ENCODE peak calls at places on chromosome 17, in eight cellular contexts. One of them, this sample, is unnamed.

GRCh38 chr17:75625813-75626486 is 7.3 kb upstream of the SMIM5 start:
- DNase-seq in OCI-LY7: peak; percentile 73
- DNase-seq in MM.1S: peak; percentile 33
- DNase-seq in GM23248: peak; percentile 44
- DNase-seq in hepatocyte: peak; percentile 70
- DNase-seq in GM23338: peak; percentile 91
- DNase-seq in HCT116: no peak
- DNase-seq in SK-N-SH: peak; percentile 92
- DNase-seq in this sample: peak; percentile 49

GRCh38 chr17:41870097-41870496 is 4.9 kb upstream of the KLHL11 start:
- DNase-seq in SK-N-SH: no peak
- DNase-seq in GM23248: no peak
- DNase-seq in GM23338: no peak
- DNase-seq in HCT116: no peak
- DNase-seq in OCI-LY7: no peak
- DNase-seq in MM.1S: no peak
- DNase-seq in hepatocyte: no peak
- DNase-seq in this sample: no peak

GRCh38 chr17:82388223-82388921 is 16.8 kb downstream of the UTS2R start:
- DNase-seq in hepatocyte: peak; percentile 2
- DNase-seq in GM23248: peak; percentile 23
- DNase-seq in HCT116: no peak
- DNase-seq in MM.1S: no peak
- DNase-seq in SK-N-SH: peak; percentile 63
- DNase-seq in OCI-LY7: no peak
- DNase-seq in GM23338: no peak
- DNase-seq in this sample: peak; percentile 63

GRCh38 chr17:36808181-36808661 is 129.1 kb upstream of the LHX1 start:
- DNase-seq in GM23248: peak; percentile 30
- DNase-seq in SK-N-SH: peak; percentile 91
- DNase-seq in OCI-LY7: no peak
- DNase-seq in GM23338: peak; percentile 78
- DNase-seq in hepatocyte: peak; percentile 23
- DNase-seq in MM.1S: no peak
- DNase-seq in HCT116: no peak
- DNase-seq in this sample: no peak

GRCh38 chr17:39684369-39685043 is 3.4 kb downstream of the PGAP3 start:
- DNase-seq in GM23338: no peak
- DNase-seq in GM23248: no peak
- DNase-seq in MM.1S: no peak
- DNase-seq in SK-N-SH: no peak
- DNase-seq in hepatocyte: no peak
- DNase-seq in HCT116: no peak
- DNase-seq in OCI-LY7: no peak
- DNase-seq in this sample: no peak

GRCh38 chr17:21095735-21096134 is 31.0 kb upstream of the DHRS7B start:
- DNase-seq in HCT116: no peak
- DNase-seq in SK-N-SH: no peak
- DNase-seq in hepatocyte: no peak
- DNase-seq in GM23338: peak; percentile 34
- DNase-seq in GM23248: no peak
- DNase-seq in OCI-LY7: peak; percentile 42
- DNase-seq in MM.1S: no peak
- DNase-seq in this sample: no peak

GRCh38 chr17:27355419-27355818 is 61.5 kb downstream of the WSB1 start:
- DNase-seq in GM23248: no peak
- DNase-seq in GM23338: no peak
- DNase-seq in MM.1S: no peak
- DNase-seq in HCT116: no peak
- DNase-seq in SK-N-SH: no peak
- DNase-seq in OCI-LY7: no peak
- DNase-seq in hepatocyte: no peak
- DNase-seq in this sample: no peak

GRCh38 chr17:80361495-80362220 is 53.3 kb upstream of the ENDOV start:
- DNase-seq in GM23338: peak; percentile 79
- DNase-seq in hepatocyte: no peak
- DNase-seq in HCT116: no peak
- DNase-seq in GM23248: peak; percentile 27
- DNase-seq in SK-N-SH: peak; percentile 71
- DNase-seq in MM.1S: no peak
- DNase-seq in OCI-LY7: peak; percentile 27
- DNase-seq in this sample: peak; percentile 22

GRCh38 chr17:63442549-63443035 is 3.5 kb downstream of the CYB561 start:
- DNase-seq in OCI-LY7: peak; percentile 45
- DNase-seq in hepatocyte: no peak
- DNase-seq in GM23338: no peak
- DNase-seq in MM.1S: no peak
- DNase-seq in HCT116: no peak
- DNase-seq in GM23248: no peak
- DNase-seq in SK-N-SH: peak; percentile 92
- DNase-seq in this sample: peak; percentile 21

GRCh38 chr17:18006495-18007239 is 32.3 kb downstream of the ATPAF2 start:
- DNase-seq in MM.1S: no peak
- DNase-seq in OCI-LY7: no peak
- DNase-seq in SK-N-SH: no peak
- DNase-seq in HCT116: no peak
- DNase-seq in hepatocyte: no peak
- DNase-seq in GM23338: peak; percentile 40
- DNase-seq in GM23248: no peak
- DNase-seq in this sample: no peak

GRCh38 chr17:57762375-57762916 is 17.3 kb upstream of the CCDC182 start:
- DNase-seq in GM23248: no peak
- DNase-seq in GM23338: peak; percentile 43
- DNase-seq in OCI-LY7: no peak
- DNase-seq in hepatocyte: no peak
- DNase-seq in MM.1S: no peak
- DNase-seq in HCT116: no peak
- DNase-seq in SK-N-SH: peak; percentile 73
- DNase-seq in this sample: no peak

GRCh38 chr17:53150101-53150698 is 672.5 kb upstream of the KIF2B start:
- DNase-seq in HCT116: no peak
- DNase-seq in GM23248: no peak
- DNase-seq in hepatocyte: peak; percentile 43
- DNase-seq in SK-N-SH: peak; percentile 23
- DNase-seq in GM23338: peak; percentile 67
- DNase-seq in OCI-LY7: peak; percentile 1
- DNase-seq in MM.1S: peak; percentile 78
- DNase-seq in this sample: peak; percentile 19

GRCh38 chr17:29597361-29598172 is 4.6 kb downstream of the ANKRD13B start:
- DNase-seq in GM23338: peak; percentile 70
- DNase-seq in GM23248: no peak
- DNase-seq in OCI-LY7: no peak
- DNase-seq in MM.1S: no peak
- DNase-seq in hepatocyte: no peak
- DNase-seq in SK-N-SH: no peak
- DNase-seq in HCT116: no peak
- DNase-seq in this sample: no peak

GRCh38 chr17:39174907-39175694 is 9.1 kb upstream of the ARL5C start:
- DNase-seq in hepatocyte: peak; percentile 85
- DNase-seq in HCT116: peak; percentile 26
- DNase-seq in GM23248: peak; percentile 79
- DNase-seq in SK-N-SH: peak; percentile 93
- DNase-seq in GM23338: peak; percentile 97
- DNase-seq in MM.1S: peak; percentile 36
- DNase-seq in OCI-LY7: peak; percentile 91
- DNase-seq in this sample: peak; percentile 43

GRCh38 chr17:55264640-55265298 is at the start of gene HLF:
- DNase-seq in MM.1S: peak; percentile 91
- DNase-seq in GM23338: peak; percentile 88
- DNase-seq in HCT116: peak; percentile 58
- DNase-seq in GM23248: peak; percentile 86
- DNase-seq in SK-N-SH: peak; percentile 100
- DNase-seq in OCI-LY7: peak; percentile 73
- DNase-seq in hepatocyte: peak; percentile 91
- DNase-seq in this sample: peak; percentile 70

GRCh38 chr17:31579265-31579664 is 187.8 kb downstream of the RAB11FIP4 start:
- DNase-seq in HCT116: no peak
- DNase-seq in SK-N-SH: peak; percentile 77
- DNase-seq in GM23248: peak; percentile 67
- DNase-seq in MM.1S: no peak
- DNase-seq in GM23338: no peak
- DNase-seq in OCI-LY7: no peak
- DNase-seq in hepatocyte: no peak
- DNase-seq in this sample: peak; percentile 87

GRCh38 chr17:57213180-57213825 is 43.0 kb upstream of the MSI2 start:
- DNase-seq in OCI-LY7: no peak
- DNase-seq in MM.1S: no peak
- DNase-seq in HCT116: no peak
- DNase-seq in hepatocyte: no peak
- DNase-seq in GM23248: no peak
- DNase-seq in GM23338: no peak
- DNase-seq in SK-N-SH: no peak
- DNase-seq in this sample: no peak

GRCh38 chr17:57889892-57890856 is 40.3 kb upstream of the MRPS23 start:
- DNase-seq in GM23338: no peak
- DNase-seq in hepatocyte: no peak
- DNase-seq in SK-N-SH: peak; percentile 66
- DNase-seq in OCI-LY7: no peak
- DNase-seq in HCT116: peak; percentile 67
- DNase-seq in GM23248: peak; percentile 97
- DNase-seq in MM.1S: no peak
- DNase-seq in this sample: peak; percentile 98

DNA sequence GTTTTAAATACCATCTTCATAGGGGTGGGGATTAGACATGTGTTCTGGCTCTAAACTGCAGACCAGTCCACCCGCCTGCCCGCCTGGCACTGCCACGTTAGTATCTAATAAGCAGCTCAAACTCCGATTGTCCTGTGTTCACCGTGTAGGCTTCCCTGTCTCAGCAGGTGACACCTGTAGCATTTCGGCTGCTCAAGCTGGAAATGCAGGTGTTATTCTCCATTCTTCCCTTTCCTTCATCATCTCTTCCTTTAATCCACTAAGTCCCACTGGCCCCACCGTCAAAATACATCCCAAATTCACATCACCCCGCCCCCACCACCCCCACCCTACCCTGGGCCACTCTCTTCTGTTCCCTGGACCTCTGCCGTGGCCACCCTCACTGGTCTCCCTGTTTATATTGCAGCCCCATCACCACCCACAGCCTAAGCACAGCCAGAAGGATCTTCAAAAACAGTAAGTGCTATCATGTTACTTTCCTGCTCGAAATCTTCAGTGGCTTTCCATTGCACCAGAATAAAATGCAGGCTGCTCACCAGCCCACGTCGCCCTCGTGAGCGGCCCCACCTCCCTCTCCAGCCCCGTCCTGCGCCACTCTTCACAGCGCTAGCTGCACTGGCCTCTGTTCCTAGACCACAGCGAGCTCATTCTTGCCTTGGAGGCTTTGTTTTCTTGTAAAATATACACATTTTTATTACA is 65.1 kb downstream of the RTN4RL1 start:
- DNase-seq in OCI-LY7: no peak
- DNase-seq in hepatocyte: peak; percentile 53
- DNase-seq in MM.1S: no peak
- DNase-seq in GM23338: no peak
- DNase-seq in HCT116: no peak
- DNase-seq in GM23248: no peak
- DNase-seq in SK-N-SH: no peak
- DNase-seq in this sample: no peak
- H3K9me2 ChIP-seq in OCI-LY7: no peaks in the 10 kb centered on the region
- H3K9me2 ChIP-seq in hepatocyte: no peaks in the 10 kb centered on the region
- H3K9me2 ChIP-seq in MM.1S: no peaks in the 10 kb centered on the region
- H3K9me2 ChIP-seq in GM23338: no peaks in the 10 kb centered on the region
- H3K9me2 ChIP-seq in HCT116: no peaks in the 10 kb centered on the region
- H3K9me2 ChIP-seq in GM23248: no peaks in the 10 kb centered on the region
- H3K9me2 ChIP-seq in SK-N-SH: no peaks in the 10 kb centered on the region
- H3K9me2 ChIP-seq in this sample: no peaks in the 10 kb centered on the region

GRCh38 chr17:65046236-65046635 is 10.3 kb downstream of the GNA13 start:
- DNase-seq in SK-N-SH: no peak
- DNase-seq in MM.1S: no peak
- DNase-seq in GM23248: no peak
- DNase-seq in hepatocyte: no peak
- DNase-seq in HCT116: no peak
- DNase-seq in GM23338: no peak
- DNase-seq in OCI-LY7: no peak
- DNase-seq in this sample: no peak
- H3K79me2 ChIP-seq in SK-N-SH: peaks cover 100% of the 10 kb centered on the region
- H3K79me2 ChIP-seq in MM.1S: peaks cover 99% of the 10 kb centered on the region
- H3K79me2 ChIP-seq in GM23248: peaks cover 100% of the 10 kb centered on the region
- H3K79me2 ChIP-seq in hepatocyte: peaks cover 99% of the 10 kb centered on the region
- H3K79me2 ChIP-seq in HCT116: peaks cover 99% of the 10 kb centered on the region
- H3K79me2 ChIP-seq in GM23338: peaks cover 98% of the 10 kb centered on the region
- H3K79me2 ChIP-seq in OCI-LY7: peaks cover 100% of the 10 kb centered on the region
- H3K79me2 ChIP-seq in this sample: peaks cover 94% of the 10 kb centered on the region

DNA sequence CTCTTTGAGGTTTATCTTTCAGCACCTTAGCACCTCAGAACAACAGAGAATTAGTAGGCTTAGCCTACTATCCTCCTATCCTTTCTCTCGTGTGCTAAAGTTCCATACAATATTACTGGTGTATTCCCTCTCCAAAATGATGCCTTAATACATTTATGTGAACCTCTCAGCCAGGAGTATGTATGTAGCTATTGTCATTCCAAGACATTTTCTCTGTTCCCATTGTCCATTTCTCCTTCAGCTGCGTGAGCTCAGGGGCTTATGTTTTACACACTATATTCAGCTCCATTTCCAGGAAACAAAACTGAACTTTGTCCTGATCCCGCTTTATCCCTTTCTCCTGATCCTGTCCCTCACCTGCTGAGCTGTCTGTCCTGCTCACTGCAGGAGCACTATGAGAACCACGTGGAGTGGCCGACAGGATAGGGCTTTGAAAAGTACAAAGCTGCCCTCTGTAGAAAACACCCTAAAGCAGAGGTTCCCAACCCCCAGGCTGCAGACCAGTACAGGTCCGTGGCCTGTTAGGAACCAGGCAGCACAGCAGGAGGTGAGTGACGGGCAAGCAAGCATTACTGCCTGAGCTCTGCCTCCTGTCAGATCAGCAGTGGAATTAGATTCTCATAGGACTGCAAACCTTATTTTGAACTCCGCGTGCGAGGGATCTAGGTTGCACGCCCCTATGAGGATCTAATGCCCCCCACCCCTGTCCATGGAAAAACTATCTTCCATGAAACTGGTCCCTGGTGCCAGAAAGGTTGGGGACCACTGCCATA is 55.7 kb downstream of the CENPV start:
- DNase-seq in GM23248: no peak
- DNase-seq in hepatocyte: peak; percentile 61
- DNase-seq in MM.1S: no peak
- DNase-seq in SK-N-SH: no peak
- DNase-seq in GM23338: peak; percentile 31
- DNase-seq in OCI-LY7: no peak
- DNase-seq in HCT116: no peak
- DNase-seq in this sample: no peak
- TF ChIP-seq EZH2phosphoT487 in GM23248: no peak
- TF ChIP-seq EZH2phosphoT487 in hepatocyte: no peak
- TF ChIP-seq EZH2phosphoT487 in MM.1S: no peak
- TF ChIP-seq EZH2phosphoT487 in SK-N-SH: no peak
- TF ChIP-seq EZH2phosphoT487 in GM23338: no peak
- TF ChIP-seq EZH2phosphoT487 in OCI-LY7: no peak
- TF ChIP-seq EZH2phosphoT487 in HCT116: no peak
- TF ChIP-seq EZH2phosphoT487 in this sample: no peak

DNA sequence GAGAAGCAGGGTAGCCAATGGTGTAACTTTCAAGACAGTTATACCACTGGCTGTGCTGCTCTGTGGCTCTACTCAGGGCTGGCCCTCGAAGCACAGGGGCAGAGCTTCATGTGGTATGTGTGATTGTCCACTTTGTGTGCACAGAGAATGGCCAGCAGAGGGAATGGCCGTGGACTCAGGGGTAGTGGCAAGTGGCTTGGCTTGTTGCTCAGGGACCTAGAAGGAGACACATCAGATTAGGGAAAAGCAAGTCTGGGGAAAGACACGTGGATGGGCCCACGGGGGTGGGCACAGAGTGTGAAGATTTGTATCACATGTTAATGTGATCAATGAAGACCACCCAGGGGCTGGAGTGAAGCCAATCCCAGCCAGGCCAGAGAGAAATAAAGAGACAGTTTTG is 20.0 kb upstream of the XYLT2 start:
- DNase-seq in GM23338: no peak
- DNase-seq in OCI-LY7: no peak
- DNase-seq in HCT116: no peak
- DNase-seq in hepatocyte: no peak
- DNase-seq in SK-N-SH: no peak
- DNase-seq in GM23248: no peak
- DNase-seq in MM.1S: no peak
- DNase-seq in this sample: no peak
- H3K9me2 ChIP-seq in GM23338: no peaks in the 10 kb centered on the region
- H3K9me2 ChIP-seq in OCI-LY7: no peaks in the 10 kb centered on the region
- H3K9me2 ChIP-seq in HCT116: no peaks in the 10 kb centered on the region
- H3K9me2 ChIP-seq in hepatocyte: no peaks in the 10 kb centered on the region
- H3K9me2 ChIP-seq in SK-N-SH: no peaks in the 10 kb centered on the region
- H3K9me2 ChIP-seq in GM23248: no peaks in the 10 kb centered on the region
- H3K9me2 ChIP-seq in MM.1S: no peaks in the 10 kb centered on the region
- H3K9me2 ChIP-seq in this sample: no peaks in the 10 kb centered on the region